ENCODE peak calls at places on chromosomes 5 and 9, in seven cellular contexts. B is fibroblast of mammary gland, M is A549, V is colonic mucosa, U is cardiac muscle cell, P is thoracic aorta, L is Panc1. H is an unnamed sample.
A peak's percentile ranks its signal among the peaks of the same experiment; 100 is the strongest.

GRCh38 chr9:93064392-93065124 is 6.1 kb downstream of the SUSD3 start:
- DNase-seq in V (peak; percentile 45), U (no peak), P (no peak), B (peak; percentile 38), M (no peak), L (no peak), H (no peak)

GRCh38 chr9:114092336-114092735 is 6.8 kb downstream of the KIF12 start:
- DNase-seq in U (no peak), B (no peak), M (no peak), V (no peak), L (no peak), P (no peak), H (no peak)

GRCh38 chr9:106800691-106801090 is 62.3 kb upstream of the ZNF462 start:
- DNase-seq in P (no peak), V (no peak), U (no peak), L (no peak), M (no peak), B (peak; percentile 25), H (no peak)

GRCh38 chr5:146079695-146080361 is 25.5 kb downstream of the PLAC8L1 start:
- DNase-seq in L (no peak), M (no peak), B (peak; percentile 34), P (no peak), U (peak; percentile 47), V (no peak), H (peak; percentile 29)

GRCh38 chr9:113674436-113674835 is 201.7 kb upstream of the ZNF618 start:
- DNase-seq in V (no peak), B (peak; percentile 74), M (no peak), U (peak; percentile 66), L (no peak), P (no peak), H (peak; percentile 58)

GRCh38 chr5:94025788-94026473 is 284.5 kb upstream of the POU5F2 start:
- DNase-seq in M (peak; percentile 7), L (no peak), V (no peak), B (no peak), P (no peak), U (no peak), H (no peak)

GRCh38 chr5:9149988-9150387 is 395.9 kb downstream of the SEMA5A start:
- DNase-seq in V (no peak), M (no peak), B (peak; percentile 97), U (no peak), L (no peak), P (no peak), H (peak; percentile 23)

GRCh38 chr5:133801955-133802751 is 166.3 kb downstream of the C5orf15 start:
- DNase-seq in L (no peak), V (no peak), U (peak; percentile 47), P (peak; percentile 19), B (peak; percentile 18), M (peak; percentile 6), H (peak; percentile 16)

GRCh38 chr9:109181284-109181683 is 14.2 kb upstream of the FRRS1L start:
- DNase-seq in L (no peak), P (no peak), B (no peak), M (no peak), U (no peak), V (no peak), H (no peak)

GRCh38 chr5:151158287-151158661 is 695 bp upstream of the ANXA6 start:
- DNase-seq in B (no peak), M (no peak), L (no peak), V (no peak), U (peak; percentile 59), P (no peak), H (no peak)

GRCh38 chr9:110745656-110746055 is 77.1 kb downstream of the MUSK start:
- DNase-seq in M (no peak), U (no peak), P (no peak), B (peak; percentile 58), L (no peak), V (no peak), H (no peak)
- H3K4me3 ChIP-seq in M (no peak overlapping the region), U (no peak overlapping the region), P (no peak overlapping the region), B (no peak overlapping the region), L (no peak overlapping the region), V (no peak overlapping the region), H (no peak overlapping the region)

DNA sequence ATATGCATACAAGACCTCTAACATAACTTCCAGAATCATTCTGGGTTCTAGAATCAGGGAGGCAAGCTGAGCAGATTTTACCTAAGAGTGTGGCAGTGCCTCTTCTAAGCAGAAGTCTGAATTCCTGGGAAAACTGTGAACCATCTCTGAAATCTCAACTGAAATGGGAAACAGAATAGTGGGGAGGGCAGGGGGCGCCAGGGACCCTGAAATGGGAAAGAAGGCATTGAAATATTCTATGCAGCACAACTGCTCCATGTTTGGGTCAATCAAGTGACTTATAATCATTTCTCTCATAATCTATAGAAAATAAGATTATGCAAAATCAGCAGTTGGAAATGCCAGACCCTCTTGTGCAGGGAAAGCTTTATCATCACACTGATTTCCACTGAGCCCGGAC is 156.1 kb downstream of the EBF1 start:
- DNase-seq in V (no peak), U (peak; percentile 3), P (no peak), B (peak; percentile 14), L (no peak), M (no peak), H (no peak)
- TF ChIP-seq CTCF in V (no peak), U (no peak), P (no peak), B (no peak), L (no peak), M (no peak), H (peak; percentile 8)

GRCh38 chr5:79074641-79075040 is 5.1 kb downstream of the BHMT2 start:
- DNase-seq in U (peak; percentile 56), L (no peak), B (peak; percentile 72), V (no peak), P (no peak), M (peak; percentile 6), H (peak; percentile 45)

GRCh38 chr5:79070002-79070567 is 518 bp downstream of the BHMT2 start:
- DNase-seq in L (no peak), B (peak; percentile 63), P (no peak), V (no peak), U (peak; percentile 55), M (no peak), H (peak; percentile 37)

DNA sequence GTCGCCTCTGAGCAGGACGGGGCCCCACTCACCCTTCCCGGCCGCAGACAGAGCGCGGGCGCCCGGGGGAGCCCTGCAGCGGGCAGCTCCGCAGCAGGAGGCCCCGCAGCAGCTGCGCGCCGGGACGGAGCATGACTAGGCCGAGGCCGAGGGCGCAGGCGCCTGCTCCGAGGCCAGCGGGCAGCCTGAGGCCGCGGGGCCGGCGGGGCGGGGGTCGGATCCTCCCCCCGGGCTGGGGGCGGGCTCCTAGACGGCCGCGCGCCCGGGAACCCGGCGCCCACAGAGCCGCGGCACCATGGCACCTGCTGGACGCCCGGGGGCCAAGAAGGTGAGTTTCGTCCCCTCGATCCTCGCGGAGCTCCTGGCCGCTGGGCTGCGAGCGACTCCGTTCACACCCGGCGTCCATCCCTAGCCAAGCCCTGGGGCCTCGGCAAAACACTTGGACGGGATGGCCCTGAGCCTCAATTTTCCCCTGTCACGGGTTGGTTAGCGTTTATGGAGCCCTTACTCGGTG is at the start of the genes BHMT2 and DMGDH:
- DNase-seq in U (peak; percentile 68), M (no peak), P (no peak), B (peak; percentile 54), V (no peak), L (no peak), H (peak; percentile 25)
- H3K4me3 ChIP-seq in U (no peak within 1 kb of the TSS), M (no peak within 1 kb of the TSS), P (peak within 1 kb of the TSS; percentile 73), B (peak within 1 kb of the TSS; percentile 45), V (peak within 1 kb of the TSS; percentile 28), L (no peak within 1 kb of the TSS), H (peak within 1 kb of the TSS; percentile 29)

DNA sequence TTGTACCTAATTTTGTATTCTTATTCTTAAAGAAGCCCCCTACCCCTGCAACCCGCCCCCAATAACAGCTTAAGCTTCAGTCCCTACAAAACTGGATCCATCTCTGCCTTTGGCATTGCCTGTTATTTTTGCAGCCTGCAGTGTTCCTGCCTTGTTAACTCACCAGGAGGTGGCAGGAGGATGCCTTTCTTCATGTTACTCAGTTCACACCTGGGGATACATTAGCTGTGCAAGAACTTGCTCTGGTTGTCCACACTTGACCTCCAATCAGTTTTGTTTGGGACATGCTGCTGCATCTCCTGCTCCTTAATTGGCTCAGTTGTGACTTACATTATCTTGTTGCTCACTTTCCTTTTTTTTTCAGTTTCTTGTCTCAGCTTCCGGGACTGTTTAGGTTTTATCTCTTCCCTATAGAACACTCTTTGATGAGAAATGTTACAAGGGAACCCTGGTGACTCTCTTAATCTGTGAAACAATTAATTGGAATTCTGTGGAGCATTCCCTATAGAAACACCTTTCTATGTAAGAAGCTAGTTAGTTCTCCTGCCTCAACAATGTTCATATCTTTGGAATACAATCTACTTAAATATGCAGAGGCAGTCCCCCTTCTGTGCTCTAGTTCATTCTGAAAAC is 467.7 kb upstream of the ACO1 start:
- DNase-seq in L (no peak), U (no peak), P (no peak), V (no peak), M (no peak), B (no peak), H (no peak)
- TF ChIP-seq CTCF in L (peak; percentile 25), U (no peak), P (no peak), V (no peak), M (no peak), B (no peak), H (no peak)

DNA sequence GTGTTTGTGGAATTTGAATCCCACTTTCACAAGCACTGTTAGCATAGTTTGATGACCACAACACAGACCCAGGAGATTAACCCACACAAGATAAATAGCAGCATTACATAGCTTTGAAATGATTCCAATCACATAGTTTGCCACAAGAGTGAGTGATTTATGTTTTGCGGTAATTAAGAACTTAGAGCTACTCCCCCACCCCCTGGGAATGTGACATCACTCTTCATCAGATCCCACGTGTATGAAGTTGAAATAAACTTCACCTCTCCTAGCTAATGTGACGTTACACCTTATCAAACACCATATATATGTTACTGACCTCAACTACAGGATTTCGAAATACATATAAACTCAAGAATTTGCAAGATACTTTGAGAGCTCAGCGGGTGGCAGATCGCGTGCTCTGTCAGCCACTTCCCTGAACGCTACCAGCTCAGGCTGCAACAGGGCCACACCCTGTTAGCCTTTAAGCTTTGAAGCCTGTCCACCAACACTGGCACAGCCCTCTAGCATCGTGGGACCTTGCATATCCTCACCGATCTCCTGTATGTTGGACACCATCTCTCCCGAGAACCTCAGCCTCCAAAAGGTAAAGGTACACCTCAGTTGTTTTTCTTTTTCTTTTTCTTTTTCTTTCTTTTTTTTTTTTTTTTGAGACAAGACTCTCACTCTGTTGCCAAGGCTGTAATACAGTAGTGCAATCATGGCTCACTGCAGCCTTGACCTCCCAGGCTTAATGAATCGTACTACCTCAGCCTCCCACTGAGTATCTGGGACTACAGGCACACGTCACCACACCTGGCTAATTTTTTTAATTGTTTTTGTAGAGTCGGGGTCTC is 1.8 kb upstream of the AGTPBP1 start:
- DNase-seq in V (peak; percentile 56), U (peak; percentile 87), B (peak; percentile 94), L (peak; percentile 60), P (no peak), M (peak; percentile 71), H (peak; percentile 75)
- H3K4me3 ChIP-seq in V (no peak overlapping the region), U (no peak overlapping the region), B (no peak overlapping the region), L (peak overlapping the region; percentile 40), P (peak overlapping the region; percentile 15), M (peak overlapping the region; percentile 96), H (no peak overlapping the region)

DNA sequence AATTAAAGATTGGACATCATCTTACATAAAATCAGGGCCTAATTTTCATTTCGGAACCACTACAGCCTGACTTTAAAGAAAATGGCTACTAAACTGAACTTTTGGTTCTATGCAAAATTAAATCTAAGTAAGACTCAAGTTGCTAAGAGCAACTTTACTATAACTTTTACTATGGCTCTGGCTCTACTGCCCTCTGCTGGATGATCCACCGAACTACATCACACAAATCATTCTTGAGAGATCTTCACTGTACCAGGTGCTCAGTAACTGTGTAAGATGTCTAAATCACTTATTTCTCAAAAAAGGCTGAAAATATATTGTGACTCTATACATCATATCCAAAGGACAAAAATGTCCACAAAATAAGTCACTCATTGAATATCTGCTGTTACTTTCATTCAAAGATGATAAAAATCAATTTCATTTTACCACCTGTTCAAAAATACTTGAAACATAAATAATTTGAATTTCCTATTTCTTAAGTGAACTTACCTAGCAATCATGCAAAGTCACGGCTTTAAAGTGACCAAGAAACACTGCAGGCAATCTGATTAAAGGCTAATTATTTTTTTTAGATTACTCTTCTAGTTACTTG is 13.5 kb downstream of the MOCS2 start:
- DNase-seq in L (peak; percentile 73), U (peak; percentile 81), P (peak; percentile 9), V (peak; percentile 74), M (peak; percentile 69), B (peak; percentile 76), H (peak; percentile 85)
- TF ChIP-seq CTCF in L (peak; percentile 83), U (peak; percentile 77), P (peak; percentile 88), V (peak; percentile 83), M (peak; percentile 88), B (peak; percentile 89), H (peak; percentile 85)

H was measured in fibroblast of pulmonary artery.